ENCODE peak calls at places on chromosome 2, in seven cellular contexts. One of them, this sample, is unnamed.

GRCh38 chr2:56260415-56260814 is 76.6 kb downstream of the CCDC85A start:
- DNase-seq in neural progenitor cell: no peak
- DNase-seq in cardiac muscle cell: no peak
- DNase-seq in cardiac fibroblast: no peak
- DNase-seq in tibial artery: no peak
- DNase-seq in endodermal cell: no peak
- DNase-seq in AG04450: no peak
- DNase-seq in this sample: no peak

GRCh38 chr2:61898810-61899209 is 6.7 kb upstream of the COMMD1 start:
- DNase-seq in neural progenitor cell: no peak
- DNase-seq in cardiac muscle cell: peak; percentile 39
- DNase-seq in cardiac fibroblast: peak; percentile 38
- DNase-seq in tibial artery: no peak
- DNase-seq in endodermal cell: no peak
- DNase-seq in AG04450: no peak
- DNase-seq in this sample: no peak

GRCh38 chr2:178211460-178211859 is 17.1 kb downstream of the OSBPL6 start:
- DNase-seq in neural progenitor cell: no peak
- DNase-seq in cardiac muscle cell: no peak
- DNase-seq in cardiac fibroblast: no peak
- DNase-seq in tibial artery: no peak
- DNase-seq in endodermal cell: no peak
- DNase-seq in AG04450: no peak
- DNase-seq in this sample: no peak

GRCh38 chr2:65607906-65608305 is 175.5 kb upstream of the SPRED2 start:
- DNase-seq in neural progenitor cell: peak; percentile 47
- DNase-seq in cardiac muscle cell: no peak
- DNase-seq in cardiac fibroblast: no peak
- DNase-seq in tibial artery: no peak
- DNase-seq in endodermal cell: no peak
- DNase-seq in AG04450: no peak
- DNase-seq in this sample: no peak

GRCh38 chr2:44616616-44617266 is 255.0 kb downstream of the CAMKMT start:
- DNase-seq in neural progenitor cell: no peak
- DNase-seq in cardiac muscle cell: no peak
- DNase-seq in cardiac fibroblast: no peak
- DNase-seq in tibial artery: no peak
- DNase-seq in endodermal cell: no peak
- DNase-seq in AG04450: no peak
- DNase-seq in this sample: peak; percentile 30

GRCh38 chr2:54691439-54692135 is 31.9 kb upstream of the EML6 start:
- DNase-seq in neural progenitor cell: no peak
- DNase-seq in cardiac muscle cell: no peak
- DNase-seq in cardiac fibroblast: no peak
- DNase-seq in tibial artery: no peak
- DNase-seq in endodermal cell: no peak
- DNase-seq in AG04450: no peak
- DNase-seq in this sample: no peak

GRCh38 chr2:47221956-47222355 is 66.8 kb upstream of the STPG4 start:
- DNase-seq in neural progenitor cell: no peak
- DNase-seq in cardiac muscle cell: no peak
- DNase-seq in cardiac fibroblast: peak; percentile 85
- DNase-seq in tibial artery: no peak
- DNase-seq in endodermal cell: no peak
- DNase-seq in AG04450: no peak
- DNase-seq in this sample: no peak

GRCh38 chr2:11703700-11704099 is 33.7 kb upstream of the NTSR2 start:
- DNase-seq in neural progenitor cell: no peak
- DNase-seq in cardiac muscle cell: no peak
- DNase-seq in cardiac fibroblast: peak; percentile 76
- DNase-seq in tibial artery: no peak
- DNase-seq in endodermal cell: no peak
- DNase-seq in AG04450: no peak
- DNase-seq in this sample: no peak

DNA sequence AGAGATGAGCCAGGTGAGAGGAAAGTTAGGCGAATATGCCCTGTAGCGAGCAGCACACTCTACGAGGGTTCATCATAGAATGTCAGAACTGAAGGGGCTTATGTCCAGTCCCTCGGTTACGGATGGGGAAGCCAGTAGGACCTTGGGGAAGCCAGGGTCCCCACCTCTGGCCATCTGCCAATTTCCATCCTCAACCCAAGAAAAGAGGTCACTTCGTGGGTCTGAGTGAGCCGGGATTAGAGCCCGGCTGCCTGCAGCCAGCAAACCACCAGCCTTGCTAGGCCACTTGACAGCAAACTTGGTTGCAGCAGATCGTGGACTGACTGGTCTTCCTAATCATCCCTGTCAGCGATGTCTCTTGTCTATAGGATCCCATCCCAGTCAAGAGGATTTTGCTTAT is 11.4 kb downstream of the CIB4 start:
- DNase-seq in neural progenitor cell: no peak
- DNase-seq in cardiac muscle cell: no peak
- DNase-seq in cardiac fibroblast: no peak
- DNase-seq in tibial artery: no peak
- DNase-seq in endodermal cell: no peak
- DNase-seq in AG04450: no peak
- DNase-seq in this sample: no peak
- H3K4me3 ChIP-seq in neural progenitor cell: no peak overlapping the region
- H3K4me3 ChIP-seq in cardiac muscle cell: no peak overlapping the region
- H3K4me3 ChIP-seq in cardiac fibroblast: no peak overlapping the region
- H3K4me3 ChIP-seq in tibial artery: no peak overlapping the region
- H3K4me3 ChIP-seq in endodermal cell: no peak overlapping the region
- H3K4me3 ChIP-seq in AG04450: no peak overlapping the region
- H3K4me3 ChIP-seq in this sample: no peak overlapping the region

GRCh38 chr2:107936427-107937359 is 49.6 kb upstream of the SLC5A7 start:
- DNase-seq in neural progenitor cell: peak; percentile 48
- DNase-seq in cardiac muscle cell: peak; percentile 35
- DNase-seq in cardiac fibroblast: peak; percentile 24
- DNase-seq in tibial artery: no peak
- DNase-seq in endodermal cell: peak; percentile 69
- DNase-seq in AG04450: no peak
- DNase-seq in this sample: no peak
- TF ChIP-seq CTCF in neural progenitor cell: peak; percentile 86
- TF ChIP-seq CTCF in cardiac muscle cell: peak; percentile 30
- TF ChIP-seq CTCF in cardiac fibroblast: peak; percentile 9
- TF ChIP-seq CTCF in tibial artery: no peak
- TF ChIP-seq CTCF in endodermal cell: peak; percentile 91
- TF ChIP-seq CTCF in AG04450: peak; percentile 36
- TF ChIP-seq CTCF in this sample: peak; percentile 35

DNA sequence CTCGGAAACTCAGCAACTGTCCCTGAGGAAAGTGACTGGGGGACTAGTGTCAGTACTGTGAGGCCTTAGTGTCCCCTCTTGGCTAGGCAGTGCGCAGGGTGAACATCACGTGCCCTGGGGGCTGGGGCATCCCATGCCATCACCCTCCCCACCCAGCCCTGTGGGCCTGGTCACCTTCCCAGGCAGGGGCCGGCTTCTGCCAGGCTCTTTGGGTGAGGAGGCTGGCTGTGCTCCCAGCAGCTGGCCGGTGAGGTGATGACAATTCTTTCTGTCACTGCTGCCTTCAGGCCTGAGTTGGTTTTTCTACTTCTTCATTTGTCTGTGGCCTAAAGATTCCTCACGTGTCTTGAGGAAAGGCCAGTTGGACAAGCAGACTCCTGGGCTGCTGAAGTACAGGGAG is 180.8 kb downstream of the KLHL29 start:
- DNase-seq in neural progenitor cell: no peak
- DNase-seq in cardiac muscle cell: peak; percentile 18
- DNase-seq in cardiac fibroblast: no peak
- DNase-seq in tibial artery: no peak
- DNase-seq in endodermal cell: no peak
- DNase-seq in AG04450: no peak
- DNase-seq in this sample: no peak
- H3K4me3 ChIP-seq in neural progenitor cell: no peak overlapping the region
- H3K4me3 ChIP-seq in cardiac muscle cell: no peak overlapping the region
- H3K4me3 ChIP-seq in cardiac fibroblast: no peak overlapping the region
- H3K4me3 ChIP-seq in tibial artery: no peak overlapping the region
- H3K4me3 ChIP-seq in endodermal cell: no peak overlapping the region
- H3K4me3 ChIP-seq in AG04450: no peak overlapping the region
- H3K4me3 ChIP-seq in this sample: no peak overlapping the region

GRCh38 chr2:199602271-199602895 is 144.6 kb upstream of the SATB2 start:
- DNase-seq in neural progenitor cell: peak; percentile 56
- DNase-seq in cardiac muscle cell: no peak
- DNase-seq in cardiac fibroblast: no peak
- DNase-seq in tibial artery: no peak
- DNase-seq in endodermal cell: peak; percentile 77
- DNase-seq in AG04450: no peak
- DNase-seq in this sample: no peak

GRCh38 chr2:199594443-199594842 is 136.7 kb upstream of the SATB2 start:
- DNase-seq in neural progenitor cell: no peak
- DNase-seq in cardiac muscle cell: no peak
- DNase-seq in cardiac fibroblast: no peak
- DNase-seq in tibial artery: no peak
- DNase-seq in endodermal cell: no peak
- DNase-seq in AG04450: no peak
- DNase-seq in this sample: no peak

GRCh38 chr2:199596549-199596948 is 138.8 kb upstream of the SATB2 start:
- DNase-seq in neural progenitor cell: peak; percentile 41
- DNase-seq in cardiac muscle cell: no peak
- DNase-seq in cardiac fibroblast: peak; percentile 28
- DNase-seq in tibial artery: no peak
- DNase-seq in endodermal cell: no peak
- DNase-seq in AG04450: no peak
- DNase-seq in this sample: no peak
- TF ChIP-seq CTCF in neural progenitor cell: peak; percentile 56
- TF ChIP-seq CTCF in cardiac muscle cell: peak; percentile 48
- TF ChIP-seq CTCF in cardiac fibroblast: peak; percentile 48
- TF ChIP-seq CTCF in tibial artery: no peak
- TF ChIP-seq CTCF in endodermal cell: peak; percentile 82
- TF ChIP-seq CTCF in AG04450: peak; percentile 48
- TF ChIP-seq CTCF in this sample: peak; percentile 49

GRCh38 chr2:115161531-115162453 is 719.4 kb downstream of the DPP10 start:
- DNase-seq in neural progenitor cell: peak; percentile 68
- DNase-seq in cardiac muscle cell: peak; percentile 44
- DNase-seq in cardiac fibroblast: no peak
- DNase-seq in tibial artery: no peak
- DNase-seq in endodermal cell: peak; percentile 90
- DNase-seq in AG04450: no peak
- DNase-seq in this sample: no peak
- H3K4me3 ChIP-seq in neural progenitor cell: peak overlapping the region; percentile 67
- H3K4me3 ChIP-seq in cardiac muscle cell: peak overlapping the region; percentile 49
- H3K4me3 ChIP-seq in cardiac fibroblast: no peak overlapping the region
- H3K4me3 ChIP-seq in tibial artery: no peak overlapping the region
- H3K4me3 ChIP-seq in endodermal cell: peak overlapping the region; percentile 88
- H3K4me3 ChIP-seq in AG04450: no peak overlapping the region
- H3K4me3 ChIP-seq in this sample: no peak overlapping the region

This sample was measured in GM12864.